ENCODE peak calls at places on chromosome 1, in five cellular contexts. P is AG04450; K is Panc1; J is uterus; O is effector memory CD4-positive, alpha-beta T cell. W is an unnamed sample.

GRCh38 chr1:22264464-22265330 is 121.8 kb upstream of the WNT4 start:
- DNase-seq in P (no peak), K (no peak), J (no peak), O (no peak), W (no peak)

GRCh38 chr1:58206749-58207148 is 339.8 kb downstream of the OMA1 start:
- DNase-seq in P (no peak), K (no peak), J (no peak), O (no peak), W (no peak)

GRCh38 chr1:91712981-91713841 is 172.7 kb downstream of the TGFBR3 start:
- DNase-seq in P (no peak), K (no peak), J (peak; percentile 75), O (peak; percentile 20), W (no peak)

GRCh38 chr1:175755516-175755915 is 12.1 kb upstream of the TNR start:
- DNase-seq in P (no peak), K (no peak), J (no peak), O (no peak), W (no peak)

GRCh38 chr1:33615546-33615945 is 143.1 kb downstream of the ZSCAN20 start:
- DNase-seq in P (no peak), K (no peak), J (no peak), O (no peak), W (no peak)

GRCh38 chr1:198892065-198892464 is 253.2 kb downstream of the PTPRC start:
- DNase-seq in P (peak; percentile 61), K (no peak), J (no peak), O (no peak), W (no peak)

GRCh38 chr1:166488327-166488726 is 321.5 kb upstream of the FAM78B start:
- DNase-seq in P (no peak), K (no peak), J (no peak), O (no peak), W (no peak)

GRCh38 chr1:162973381-162973795 is 95.8 kb upstream of the RGS4 start:
- DNase-seq in P (no peak), K (no peak), J (no peak), O (no peak), W (peak; percentile 64)

GRCh38 chr1:82565146-82565545 is 764.4 kb downstream of the ADGRL2 start:
- DNase-seq in P (no peak), K (no peak), J (no peak), O (no peak), W (peak; percentile 50)

GRCh38 chr1:110554871-110555801 is 36.2 kb upstream of the KCNA10 start:
- DNase-seq in P (no peak), K (no peak), J (no peak), O (peak; percentile 18), W (no peak)

GRCh38 chr1:53332188-53332564 is 4.3 kb upstream of the LRP8 start:
- DNase-seq in P (no peak), K (no peak), J (no peak), O (no peak), W (no peak)

GRCh38 chr1:46455951-46456350 is 33.7 kb upstream of the DMBX1 start:
- DNase-seq in P (no peak), K (no peak), J (no peak), O (no peak), W (no peak)

GRCh38 chr1:22826630-22827580 is 116.3 kb downstream of the EPHB2 start:
- DNase-seq in P (no peak), K (no peak), J (no peak), O (no peak), W (no peak)

GRCh38 chr1:47434051-47434842 is 3.6 kb upstream of the FOXD2 start:
- DNase-seq in P (peak; percentile 30), K (no peak), J (peak; percentile 32), O (no peak), W (no peak)

GRCh38 chr1:25028910-25029599 is 99.0 kb upstream of the RUNX3 start:
- DNase-seq in P (no peak), K (no peak), J (no peak), O (no peak), W (no peak)

GRCh38 chr1:51990478-51990965 is at the start of gene RAB3B:
- DNase-seq in P (peak; percentile 6), K (no peak), J (no peak), O (peak; percentile 56), W (no peak)

GRCh38 chr1:31214316-31215082 is 25.2 kb downstream of the NKAIN1 start:
- DNase-seq in P (no peak), K (no peak), J (no peak), O (no peak), W (no peak)

GRCh38 chr1:150563340-150564038 is 14.3 kb downstream of the ADAMTSL4 start:
- DNase-seq in P (no peak), K (no peak), J (peak; percentile 52), O (peak; percentile 47), W (peak; percentile 86)
- H3K4me3 ChIP-seq in P (no peak overlapping the region), K (no peak overlapping the region), J (no peak overlapping the region), O (peak overlapping the region; percentile 74), W (no peak overlapping the region)

GRCh38 chr1:230622151-230622550 is 20.1 kb upstream of the COG2 start:
- DNase-seq in P (no peak), K (no peak), J (no peak), O (no peak), W (no peak)

GRCh38 chr1:230624097-230624713 is 18.1 kb upstream of the COG2 start:
- DNase-seq in P (no peak), K (no peak), J (no peak), O (no peak), W (no peak)

GRCh38 chr1:230627767-230628166 is 14.5 kb upstream of the COG2 start:
- DNase-seq in P (no peak), K (no peak), J (no peak), O (no peak), W (no peak)

GRCh38 chr1:230629511-230629910 is 12.8 kb upstream of the COG2 start:
- DNase-seq in P (no peak), K (no peak), J (no peak), O (no peak), W (no peak)

GRCh38 chr1:230626274-230626673 is 16.0 kb upstream of the COG2 start:
- DNase-seq in P (no peak), K (no peak), J (no peak), O (no peak), W (no peak)
- H3K4me3 ChIP-seq in P (no peak overlapping the region), K (no peak overlapping the region), J (no peak overlapping the region), O (no peak overlapping the region), W (no peak overlapping the region)

DNA sequence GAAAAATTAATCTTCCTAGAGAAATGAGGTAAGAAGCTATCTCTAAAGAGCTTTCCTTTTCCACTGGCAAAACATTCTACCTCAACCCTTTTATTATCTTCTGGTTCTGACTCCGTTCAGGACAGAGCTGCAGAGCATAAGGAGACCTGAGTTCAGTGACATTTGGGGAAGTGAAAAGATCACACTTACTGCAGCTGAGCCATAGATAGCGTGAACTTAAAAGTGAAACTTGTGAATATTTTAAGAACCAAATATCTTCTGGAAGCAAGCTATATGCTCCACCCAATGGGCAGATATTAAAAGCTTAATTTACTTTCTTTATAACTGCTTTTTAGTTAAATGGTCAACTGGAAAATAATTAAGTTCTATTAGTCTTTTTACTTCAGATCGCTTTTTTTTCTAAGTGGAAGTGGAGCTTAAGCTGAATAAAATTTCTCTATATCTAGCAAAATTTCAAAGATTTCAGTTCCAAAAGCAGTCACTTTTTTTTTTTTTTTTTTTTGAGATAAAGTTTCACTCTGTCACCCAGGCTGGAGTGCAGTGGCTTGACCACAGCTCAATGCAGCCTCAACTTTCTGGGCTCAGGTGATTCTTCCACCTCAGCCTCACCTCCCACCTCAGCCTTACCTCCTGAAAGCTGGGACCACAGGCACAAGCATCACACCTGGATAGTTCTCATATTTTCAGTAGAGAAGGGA is 11.9 kb downstream of the PTPN22 start:
- DNase-seq in P (no peak), K (no peak), J (no peak), O (no peak), W (no peak)
- H3K4me3 ChIP-seq in P (no peak overlapping the region), K (no peak overlapping the region), J (no peak overlapping the region), O (no peak overlapping the region), W (no peak overlapping the region)

DNA sequence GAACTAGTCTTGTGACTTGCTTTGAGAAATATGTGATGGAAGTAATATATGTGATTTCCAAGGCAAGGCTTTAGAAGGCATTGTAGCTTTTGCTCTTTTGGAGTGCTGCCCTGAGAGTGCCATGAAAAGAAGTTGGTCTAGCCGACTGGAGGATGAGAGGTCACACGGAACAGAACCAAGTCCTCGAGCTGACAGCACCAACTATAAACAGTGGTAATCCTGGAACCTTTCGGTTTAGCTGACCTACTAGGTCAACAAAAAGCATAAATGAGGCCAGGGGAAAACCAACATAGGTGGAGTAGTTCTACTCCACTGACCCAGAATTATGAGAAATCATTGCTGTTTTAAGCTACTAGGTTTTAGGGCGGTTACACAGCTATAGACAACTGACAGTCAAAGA is 1.4 kb downstream of the SELENOF start:
- DNase-seq in P (no peak), K (no peak), J (no peak), O (no peak), W (no peak)
- H3K4me3 ChIP-seq in P (peak overlapping the region; percentile 100), K (peak overlapping the region; percentile 99), J (no peak overlapping the region), O (peak overlapping the region; percentile 95), W (peak overlapping the region; percentile 88)

W was measured in retinal pigment epithelial cell.